ENCODE peak calls at places on chromosomes 6 and 20, in six cellular contexts. X is H1, I is PC-3, F is fibroblast of lung, H is endothelial cell of umbilical vein, Q is mammary epithelial cell. C is an unnamed sample.

GRCh38 chr6:8539446-8539845 is 104.1 kb upstream of the SLC35B3 start:
- DNase-seq in X (no peak), I (peak; percentile 33), F (peak; percentile 22), H (no peak), Q (peak; percentile 33), C (peak; percentile 45)

GRCh38 chr6:40125680-40126079 is 191.4 kb upstream of the MOCS1 start:
- DNase-seq in X (no peak), I (no peak), F (no peak), H (no peak), Q (no peak), C (no peak)

GRCh38 chr6:122799916-122800701 is 11.1 kb downstream of the SMPDL3A start:
- DNase-seq in X (no peak), I (peak; percentile 63), F (peak; percentile 39), H (no peak), Q (peak; percentile 67), C (peak; percentile 56)

GRCh38 chr6:166656269-166657206 is 29.5 kb upstream of the RPS6KA2 start:
- DNase-seq in X (no peak), I (no peak), F (peak; percentile 37), H (no peak), Q (no peak), C (peak; percentile 48)

GRCh38 chr6:21596379-21597242 is 3.1 kb downstream of the SOX4 start:
- DNase-seq in X (no peak), I (peak; percentile 66), F (peak; percentile 77), H (peak; percentile 71), Q (peak; percentile 59), C (peak; percentile 82)

GRCh38 chr6:119129968-119130484 is 51.6 kb upstream of the FAM184A start:
- DNase-seq in X (no peak), I (peak; percentile 86), F (peak; percentile 76), H (peak; percentile 89), Q (peak; percentile 44), C (peak; percentile 68)

GRCh38 chr6:12075067-12075563 is 63.0 kb downstream of the HIVEP1 start:
- DNase-seq in X (no peak), I (peak; percentile 10), F (peak; percentile 36), H (peak; percentile 34), Q (peak; percentile 45), C (peak; percentile 25)

GRCh38 chr20:15831201-15831600 is 742.0 kb downstream of the KIF16B start:
- DNase-seq in X (no peak), I (peak; percentile 93), F (no peak), H (no peak), Q (peak; percentile 83), C (no peak)

GRCh38 chr6:168061269-168062210 is 17.5 kb downstream of the FRMD1 start:
- DNase-seq in X (no peak), I (no peak), F (no peak), H (no peak), Q (no peak), C (no peak)

GRCh38 chr20:1618479-1618878 is 1.3 kb downstream of the SIRPB1 start:
- DNase-seq in X (no peak), I (peak; percentile 1), F (no peak), H (no peak), Q (no peak), C (no peak)

GRCh38 chr6:119284861-119285521 is 64.6 kb downstream of the MAN1A1 start:
- DNase-seq in X (no peak), I (peak; percentile 34), F (no peak), H (no peak), Q (peak; percentile 12), C (peak; percentile 10)

GRCh38 chr6:34234667-34235604 is 1.7 kb upstream of the HMGA1 start:
- DNase-seq in X (no peak), I (no peak), F (no peak), H (no peak), Q (no peak), C (no peak)

GRCh38 chr6:26592649-26593048 is 4.1 kb upstream of the ABT1 start:
- DNase-seq in X (no peak), I (peak; percentile 12), F (no peak), H (no peak), Q (no peak), C (no peak)

GRCh38 chr6:144008501-144009245 is 614 bp upstream of the PLAGL1 start:
- DNase-seq in X (no peak), I (peak; percentile 11), F (no peak), H (no peak), Q (no peak), C (peak; percentile 22)

GRCh38 chr6:683742-684440 is 9.0 kb downstream of the EXOC2 start:
- DNase-seq in X (peak; percentile 95), I (no peak), F (peak; percentile 96), H (peak; percentile 29), Q (no peak), C (peak; percentile 77)

GRCh38 chr6:107695061-107695715 is 128.9 kb downstream of the SCML4 start:
- DNase-seq in X (no peak), I (no peak), F (no peak), H (no peak), Q (no peak), C (peak; percentile 66)

GRCh38 chr6:166951670-166952060 is 4.7 kb downstream of the RNASET2 start:
- DNase-seq in X (no peak), I (no peak), F (no peak), H (no peak), Q (no peak), C (no peak)

GRCh38 chr6:34465551-34466241 is at the start of gene PACSIN1:
- DNase-seq in X (no peak), I (peak; percentile 51), F (no peak), H (no peak), Q (no peak), C (peak; percentile 27)

GRCh38 chr20:373171-373890 is 7.2 kb upstream of the TRIB3 start:
- DNase-seq in X (no peak), I (peak; percentile 48), F (peak; percentile 90), H (peak; percentile 89), Q (peak; percentile 79), C (peak; percentile 83)

GRCh38 chr6:105872244-105872643 is 213.9 kb upstream of the PRDM1 start:
- DNase-seq in X (no peak), I (no peak), F (no peak), H (no peak), Q (no peak), C (no peak)

GRCh38 chr6:157514659-157515496 is 133.9 kb downstream of the ZDHHC14 start:
- DNase-seq in X (no peak), I (peak; percentile 60), F (peak; percentile 51), H (peak; percentile 99), Q (peak; percentile 48), C (peak; percentile 83)
- H3K27ac ChIP-seq in X (no peak overlapping the region), I (no peak overlapping the region), F (no peak overlapping the region), H (peak overlapping the region; percentile 88), Q (no peak overlapping the region), C (no peak overlapping the region)

DNA sequence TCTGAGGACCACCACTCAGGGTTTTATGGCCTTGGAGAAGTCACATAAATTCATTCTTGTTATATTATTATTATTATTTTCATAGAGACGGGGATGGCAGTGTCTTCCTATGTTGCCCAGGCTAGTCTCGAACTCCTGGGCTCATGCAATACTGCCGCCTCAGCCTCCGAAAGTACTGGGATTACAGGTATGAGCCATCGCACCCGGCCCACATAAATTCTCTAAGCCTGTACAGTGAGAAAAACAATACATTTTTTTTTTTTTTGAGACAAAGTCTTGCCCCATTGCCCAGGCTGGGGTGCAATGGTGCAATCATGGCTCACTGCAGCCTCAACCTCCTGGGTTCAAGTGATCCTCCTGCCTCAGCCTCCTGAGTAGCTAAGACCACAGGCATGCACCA is 753 bp upstream of the FASTKD5 start:
- DNase-seq in X (no peak), I (no peak), F (no peak), H (no peak), Q (no peak), C (no peak)
- H2AFZ ChIP-seq in X (no peak overlapping the region), I (no peak overlapping the region), F (no peak overlapping the region), H (no peak overlapping the region), Q (no peak overlapping the region), C (peak overlapping the region; percentile 99)

GRCh38 chr6:7129784-7130569 is 22.2 kb downstream of the RREB1 start:
- DNase-seq in X (no peak), I (peak; percentile 64), F (peak; percentile 67), H (no peak), Q (no peak), C (peak; percentile 96)
- H3K4me2 ChIP-seq in X (no peak overlapping the region), I (peak overlapping the region; percentile 27), F (no peak overlapping the region), H (no peak overlapping the region), Q (no peak overlapping the region), C (peak overlapping the region; percentile 21)

GRCh38 chr20:38426498-38426897 is 8.6 kb downstream of the SNHG17 start:
- DNase-seq in X (no peak), I (no peak), F (no peak), H (no peak), Q (no peak), C (peak; percentile 33)
- H3K27ac ChIP-seq in X (no peak overlapping the region), I (peak overlapping the region; percentile 10), F (peak overlapping the region; percentile 18), H (no peak overlapping the region), Q (no peak overlapping the region), C (peak overlapping the region; percentile 52)

GRCh38 chr20:20710443-20710842 is 2.0 kb downstream of the RALGAPA2 start:
- DNase-seq in X (no peak), I (no peak), F (no peak), H (no peak), Q (no peak), C (no peak)
- H2AFZ ChIP-seq in X (no peak overlapping the region), I (peak overlapping the region; percentile 12), F (no peak overlapping the region), H (no peak overlapping the region), Q (peak overlapping the region; percentile 88), C (no peak overlapping the region)

DNA sequence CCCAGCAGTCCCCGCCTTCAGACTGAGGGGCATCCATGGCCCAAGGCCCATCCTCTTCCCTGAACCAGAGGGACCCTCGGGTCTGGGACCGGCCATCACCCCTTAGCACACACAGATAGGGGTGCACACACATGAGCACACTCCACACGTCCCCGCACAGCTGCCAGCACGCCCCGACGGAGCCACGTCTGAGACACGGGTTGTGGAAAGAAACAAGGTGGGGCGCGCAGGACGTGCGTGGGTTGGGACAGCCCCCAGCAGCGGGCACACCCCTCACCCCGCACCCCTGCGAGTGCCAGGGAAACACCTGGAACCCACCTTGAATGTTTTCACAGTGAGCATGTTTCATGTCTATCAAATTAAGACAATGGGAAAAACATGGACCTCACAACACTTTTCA is 6.4 kb downstream of the GATA5 start:
- DNase-seq in X (no peak), I (no peak), F (no peak), H (no peak), Q (no peak), C (no peak)
- H3K4me2 ChIP-seq in X (no peak overlapping the region), I (no peak overlapping the region), F (no peak overlapping the region), H (no peak overlapping the region), Q (no peak overlapping the region), C (no peak overlapping the region)

GRCh38 chr20:46006964-46007363 is 1.7 kb upstream of the MMP9 start:
- DNase-seq in X (no peak), I (no peak), F (no peak), H (no peak), Q (no peak), C (no peak)
- H3K27ac ChIP-seq in X (no peak overlapping the region), I (no peak overlapping the region), F (no peak overlapping the region), H (no peak overlapping the region), Q (no peak overlapping the region), C (no peak overlapping the region)

DNA sequence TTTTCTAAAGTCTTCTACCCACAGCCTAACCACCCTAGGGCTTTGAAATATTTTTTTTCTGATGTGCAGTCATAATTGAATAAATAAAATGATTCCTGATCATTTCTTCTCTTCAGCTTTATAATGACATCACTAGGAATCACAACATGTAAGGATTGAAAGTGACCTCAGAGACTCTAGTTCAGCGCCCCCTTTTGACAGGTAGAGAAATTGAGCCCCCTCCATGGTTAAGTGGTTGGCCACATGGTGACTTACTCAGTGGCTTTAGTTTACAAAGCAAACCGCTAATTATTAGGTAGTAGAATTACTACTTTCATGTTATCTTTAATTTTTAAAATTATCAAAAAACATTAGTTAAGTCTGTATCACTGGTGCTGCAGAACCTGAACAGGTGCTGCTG is 13.3 kb upstream of the SLC2A12 start:
- DNase-seq in X (no peak), I (peak; percentile 41), F (peak; percentile 41), H (peak; percentile 30), Q (no peak), C (peak; percentile 34)
- H2AFZ ChIP-seq in X (no peak overlapping the region), I (no peak overlapping the region), F (no peak overlapping the region), H (no peak overlapping the region), Q (no peak overlapping the region), C (no peak overlapping the region)